ENCODE peak calls at places on chromosomes 4 and X, in eight cellular contexts. E is lower lobe of right lung, Q is body of pancreas, X is fibroblast of pulmonary artery, R is iris pigment epithelial cell, Z is WTC11, W is NCI-H1092, A is fibroblast of lung. Y is an unnamed sample.
A peak's percentile ranks its signal among the peaks of the same experiment; 100 is the strongest.

GRCh38 chr4:93183589-93183988 is 645.0 kb upstream of the ATOH1 start:
- DNase-seq in R (no peak), W (peak; percentile 32), Z (no peak), A (peak; percentile 8), E (no peak), X (peak; percentile 20), Q (no peak), Y (no peak)

GRCh38 chr4:11614426-11614825 is 185.7 kb upstream of the HS3ST1 start:
- DNase-seq in X (no peak), A (no peak), E (no peak), R (peak; percentile 31), Q (peak; percentile 18), W (no peak), Z (no peak), Y (peak; percentile 31)

GRCh38 chr4:48602222-48602621 is 112.2 kb downstream of the ZAR1 start:
- DNase-seq in Z (no peak), Q (no peak), W (no peak), E (no peak), R (peak; percentile 80), X (peak; percentile 29), A (peak; percentile 40), Y (peak; percentile 80)

GRCh38 chrX:17860811-17861495 is at the start of gene RAI2:
- DNase-seq in Q (peak; percentile 45), X (no peak), Z (peak; percentile 44), R (no peak), E (peak; percentile 55), A (no peak), W (no peak), Y (no peak)

GRCh38 chrX:75107863-75108509 is 48.1 kb downstream of the ABCB7 start:
- DNase-seq in W (no peak), Z (peak; percentile 16), X (no peak), Q (no peak), R (no peak), A (no peak), E (no peak), Y (no peak)

GRCh38 chr4:152719856-152720556 is 40.2 kb upstream of the TMEM154 start:
- DNase-seq in X (no peak), Z (no peak), A (no peak), W (peak; percentile 31), Q (no peak), E (no peak), R (no peak), Y (no peak)

GRCh38 chr4:6501171-6501570 is 28.8 kb upstream of the PPP2R2C start:
- DNase-seq in R (no peak), Q (no peak), W (no peak), E (no peak), X (no peak), Z (no peak), A (no peak), Y (no peak)

GRCh38 chrX:137926090-137926489 is 360.2 kb downstream of the ZIC3 start:
- DNase-seq in W (peak; percentile 15), E (no peak), Q (no peak), X (no peak), A (no peak), Z (peak; percentile 19), R (no peak), Y (no peak)

GRCh38 chrX:42432552-42432951 is 345.4 kb downstream of the PPP1R2C start:
- DNase-seq in W (no peak), X (no peak), A (no peak), E (no peak), Q (no peak), Z (no peak), R (no peak), Y (no peak)

GRCh38 chr4:76881375-76881774 is 16.6 kb downstream of the SOWAHB start:
- DNase-seq in Z (no peak), R (no peak), A (no peak), Q (no peak), E (no peak), W (no peak), X (no peak), Y (no peak)

GRCh38 chr4:99808260-99808857 is 8.3 kb upstream of the DAPP1 start:
- DNase-seq in W (peak; percentile 57), E (peak; percentile 76), A (peak; percentile 58), Z (peak; percentile 80), R (peak; percentile 54), Q (peak; percentile 74), X (peak; percentile 54), Y (peak; percentile 6)

GRCh38 chr4:105088110-105088879 is 58.4 kb upstream of the TET2 start:
- DNase-seq in W (no peak), A (peak; percentile 97), R (peak; percentile 85), Q (no peak), X (peak; percentile 94), E (no peak), Z (no peak), Y (peak; percentile 98)

GRCh38 chr4:130563185-130563890 is 1467.4 kb downstream of the C4orf33 start:
- DNase-seq in A (peak; percentile 88), Z (peak; percentile 69), R (peak; percentile 51), X (peak; percentile 87), W (peak; percentile 34), E (no peak), Q (peak; percentile 56), Y (peak; percentile 49)

GRCh38 chr4:171157462-171158082 is 655.6 kb upstream of the GALNTL6 start:
- DNase-seq in A (no peak), E (no peak), Z (peak; percentile 10), Q (peak; percentile 13), X (no peak), R (no peak), W (no peak), Y (no peak)

GRCh38 chr4:146382194-146382593 is 139.5 kb downstream of the SLC10A7 start:
- DNase-seq in E (no peak), Q (no peak), A (no peak), X (no peak), R (no peak), Z (no peak), W (no peak), Y (no peak)

GRCh38 chrX:356385-357034 is 30.2 kb downstream of the PPP2R3B start:
- DNase-seq in Q (no peak), A (no peak), X (no peak), Z (no peak), R (peak; percentile 85), W (no peak), E (peak; percentile 32), Y (peak; percentile 96)

GRCh38 chr4:35520059-35520458 is 724.3 kb downstream of the ARAP2 start:
- DNase-seq in X (no peak), W (no peak), Z (no peak), E (no peak), A (no peak), R (no peak), Q (no peak), Y (no peak)

GRCh38 chr4:52577285-52577968 is 81.7 kb downstream of the USP46 start:
- DNase-seq in W (no peak), E (no peak), Z (no peak), A (peak; percentile 53), R (peak; percentile 72), X (peak; percentile 52), Q (no peak), Y (peak; percentile 69)

GRCh38 chrX:150211988-150212387 is 151.1 kb upstream of the MAMLD1 start:
- DNase-seq in E (no peak), X (no peak), Q (no peak), A (no peak), W (no peak), Z (no peak), R (peak; percentile 60), Y (peak; percentile 64)

GRCh38 chr4:185835814-185836213 is 23.8 kb upstream of the SORBS2 start:
- DNase-seq in W (no peak), Q (no peak), A (no peak), E (no peak), R (no peak), X (no peak), Z (no peak), Y (no peak)

GRCh38 chr4:59612235-59612634 is 1587.9 kb upstream of the ADGRL3 start:
- DNase-seq in Z (no peak), R (peak; percentile 92), X (peak; percentile 79), A (peak; percentile 61), Q (no peak), E (no peak), W (no peak), Y (peak; percentile 72)

GRCh38 chrX:40097101-40097491 is 662 bp downstream of the BCOR start:
- DNase-seq in X (no peak), Z (no peak), A (no peak), W (no peak), Q (no peak), E (no peak), R (no peak), Y (no peak)

GRCh38 chr4:182825003-182825402 is 92.2 kb downstream of the DCTD start:
- DNase-seq in R (no peak), X (no peak), W (no peak), Z (no peak), A (no peak), Q (no peak), E (no peak), Y (no peak)

GRCh38 chr4:181821039-181822004 is 421.9 kb upstream of the TENM3 start:
- DNase-seq in R (peak; percentile 61), W (peak; percentile 41), E (no peak), Q (no peak), X (no peak), A (peak; percentile 43), Z (no peak), Y (peak; percentile 86)

GRCh38 chr4:86939737-86940141 is 4.9 kb downstream of the AFF1 start:
- DNase-seq in X (no peak), Q (no peak), A (no peak), Z (no peak), W (no peak), R (no peak), E (no peak), Y (peak; percentile 32)

GRCh38 chrX:70970482-70970999 is 39.6 kb upstream of the SLC7A3 start:
- DNase-seq in X (peak; percentile 37), R (peak; percentile 10), A (peak; percentile 36), E (no peak), Q (no peak), Z (no peak), W (no peak), Y (peak; percentile 6)

GRCh38 chr4:2497931-2498330 is 29.0 kb downstream of the RNF4 start:
- DNase-seq in Q (no peak), Z (no peak), X (no peak), W (no peak), R (no peak), E (no peak), A (no peak), Y (no peak)

GRCh38 chr4:22676058-22676457 is 16.7 kb upstream of the GBA3 start:
- DNase-seq in Q (no peak), W (no peak), R (no peak), Z (no peak), X (no peak), A (no peak), E (no peak), Y (no peak)